ENCODE peak calls at places on chromosomes 4 and X, in four cellular contexts. One of them, this sample, is unnamed.
A peak's percentile ranks its signal among the peaks of the same experiment; 100 is the strongest.

GRCh38 chrX:12360389-12360788 is 222.1 kb downstream of the FRMPD4 start:
- DNase-seq in epithelial cell of esophagus: peak; percentile 69
- DNase-seq in spleen: no peak
- DNase-seq in stromal cell of bone marrow: peak; percentile 39
- DNase-seq in this sample: no peak

GRCh38 chrX:3548743-3549441 is 164.6 kb downstream of the PRKX start:
- DNase-seq in epithelial cell of esophagus: peak; percentile 43
- DNase-seq in spleen: no peak
- DNase-seq in stromal cell of bone marrow: peak; percentile 68
- DNase-seq in this sample: no peak

GRCh38 chrX:68461541-68461940 is 28.2 kb upstream of the OPHN1 start:
- DNase-seq in epithelial cell of esophagus: no peak
- DNase-seq in spleen: no peak
- DNase-seq in stromal cell of bone marrow: no peak
- DNase-seq in this sample: no peak

GRCh38 chr4:7319024-7319423 is 115.7 kb downstream of the PSAPL1 start:
- DNase-seq in epithelial cell of esophagus: no peak
- DNase-seq in spleen: no peak
- DNase-seq in stromal cell of bone marrow: no peak
- DNase-seq in this sample: no peak

GRCh38 chr4:146288188-146288587 is 73.8 kb downstream of the REELD1 start:
- DNase-seq in epithelial cell of esophagus: no peak
- DNase-seq in spleen: no peak
- DNase-seq in stromal cell of bone marrow: no peak
- DNase-seq in this sample: no peak

GRCh38 chrX:13695601-13696115 is 6.7 kb downstream of the RAB9A start:
- DNase-seq in epithelial cell of esophagus: no peak
- DNase-seq in spleen: no peak
- DNase-seq in stromal cell of bone marrow: no peak
- DNase-seq in this sample: no peak

GRCh38 chrX:49748211-49748956 is 52.6 kb upstream of the PAGE1 start:
- DNase-seq in epithelial cell of esophagus: no peak
- DNase-seq in spleen: no peak
- DNase-seq in stromal cell of bone marrow: no peak
- DNase-seq in this sample: no peak

GRCh38 chr4:145307120-145307519 is 126.7 kb upstream of the OTUD4 start:
- DNase-seq in epithelial cell of esophagus: no peak
- DNase-seq in spleen: no peak
- DNase-seq in stromal cell of bone marrow: no peak
- DNase-seq in this sample: no peak

GRCh38 chr4:180363817-180364216 is 1879.4 kb upstream of the TENM3 start:
- DNase-seq in epithelial cell of esophagus: peak; percentile 61
- DNase-seq in spleen: no peak
- DNase-seq in stromal cell of bone marrow: no peak
- DNase-seq in this sample: no peak

GRCh38 chr4:25178838-25179261 is 18.6 kb upstream of the SEPSECS start:
- DNase-seq in epithelial cell of esophagus: no peak
- DNase-seq in spleen: no peak
- DNase-seq in stromal cell of bone marrow: no peak
- DNase-seq in this sample: no peak

GRCh38 chrX:129875669-129876068 is 30.3 kb upstream of the UTP14A start:
- DNase-seq in epithelial cell of esophagus: peak; percentile 43
- DNase-seq in spleen: no peak
- DNase-seq in stromal cell of bone marrow: peak; percentile 65
- DNase-seq in this sample: no peak

GRCh38 chr4:16977081-16977480 is 78.6 kb upstream of the LDB2 start:
- DNase-seq in epithelial cell of esophagus: no peak
- DNase-seq in spleen: no peak
- DNase-seq in stromal cell of bone marrow: no peak
- DNase-seq in this sample: no peak

This sample was measured in kidney.